ENCODE peak calls at places on chromosomes 1 and 21, in five cellular contexts. Y, W, L, O and M are unnamed samples. For H3K36me3, the result is how much of the 10 kb centered on the place peaks cover.

GRCh38 chr21:31744162-31744800 is 12.4 kb upstream of the SCAF4 start:
- DNase-seq in L (no peak), O (no peak), W (no peak), Y (no peak), M (no peak)

GRCh38 chr1:31674626-31675025 is 29.2 kb downstream of the COL16A1 start:
- DNase-seq in O (no peak), W (no peak), L (no peak), Y (no peak), M (no peak)

GRCh38 chr1:93701619-93702018 is 20.0 kb upstream of the BCAR3 start:
- DNase-seq in W (peak), L (no peak), Y (peak), O (peak), M (peak)

GRCh38 chr21:34936299-34936698 is 112.8 kb downstream of the RUNX1 start:
- DNase-seq in O (no peak), Y (no peak), L (no peak), W (no peak), M (no peak)

GRCh38 chr1:21594935-21595897 is 73.9 kb downstream of the RAP1GAP start:
- DNase-seq in Y (peak), O (peak), L (peak), W (peak), M (peak)

GRCh38 chr1:84632975-84633427 is 57.3 kb downstream of the SSX2IP start:
- DNase-seq in L (peak), W (peak), O (peak), Y (peak), M (peak)

GRCh38 chr1:103529746-103530145 is 4.2 kb downstream of the RNPC3 start:
- DNase-seq in Y (peak), O (peak), L (peak), W (no peak), M (peak)

GRCh38 chr21:46194374-46195334 is 10.4 kb upstream of the SPATC1L start:
- DNase-seq in L (no peak), Y (no peak), O (peak), W (no peak), M (no peak)

GRCh38 chr1:24707659-24708058 is 37.6 kb upstream of the CLIC4 start:
- DNase-seq in Y (peak), W (peak), O (no peak), L (no peak), M (peak)

GRCh38 chr1:201554167-201554600 is 15.3 kb downstream of the NAV1 start:
- DNase-seq in L (no peak), Y (no peak), W (no peak), O (no peak), M (no peak)

GRCh38 chr1:199113265-199113869 is 474.5 kb downstream of the PTPRC start:
- DNase-seq in Y (peak), L (no peak), O (peak), W (peak), M (peak)

GRCh38 chr1:157156058-157156541 is 17.9 kb upstream of the ETV3 start:
- DNase-seq in Y (peak), W (peak), L (peak), O (peak), M (peak)

GRCh38 chr21:42530167-42530518 is 16.5 kb downstream of the SLC37A1 start:
- DNase-seq in O (no peak), L (no peak), W (no peak), Y (no peak), M (no peak)

GRCh38 chr1:174791863-174792262 is 207.9 kb upstream of the CACYBP start:
- DNase-seq in W (no peak), O (no peak), L (peak), Y (no peak), M (no peak)

DNA sequence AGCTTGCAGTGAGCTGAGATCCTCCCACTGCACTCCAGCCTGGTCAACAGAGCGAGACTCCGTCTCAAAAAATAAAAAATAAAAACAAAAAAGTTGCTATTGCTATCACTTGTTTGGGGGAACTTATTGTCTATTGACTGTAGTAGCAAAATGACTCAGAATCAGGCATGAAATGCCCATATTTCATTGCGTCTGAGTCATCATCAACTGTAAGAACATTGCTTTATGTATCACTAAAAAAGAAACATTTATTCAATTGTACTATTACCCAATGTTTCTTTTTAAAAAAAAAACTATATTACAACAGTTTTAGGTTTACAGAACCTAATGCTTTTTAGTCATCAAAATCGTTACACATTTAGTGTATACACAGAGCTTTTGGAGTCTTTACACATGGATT is 91.0 kb upstream of the FMN2 start:
- DNase-seq in Y (peak), L (no peak), O (no peak), W (no peak), M (peak)
- H2AFZ ChIP-seq in Y (no peak), L (no peak), O (no peak), W (no peak), M (no peak)

DNA sequence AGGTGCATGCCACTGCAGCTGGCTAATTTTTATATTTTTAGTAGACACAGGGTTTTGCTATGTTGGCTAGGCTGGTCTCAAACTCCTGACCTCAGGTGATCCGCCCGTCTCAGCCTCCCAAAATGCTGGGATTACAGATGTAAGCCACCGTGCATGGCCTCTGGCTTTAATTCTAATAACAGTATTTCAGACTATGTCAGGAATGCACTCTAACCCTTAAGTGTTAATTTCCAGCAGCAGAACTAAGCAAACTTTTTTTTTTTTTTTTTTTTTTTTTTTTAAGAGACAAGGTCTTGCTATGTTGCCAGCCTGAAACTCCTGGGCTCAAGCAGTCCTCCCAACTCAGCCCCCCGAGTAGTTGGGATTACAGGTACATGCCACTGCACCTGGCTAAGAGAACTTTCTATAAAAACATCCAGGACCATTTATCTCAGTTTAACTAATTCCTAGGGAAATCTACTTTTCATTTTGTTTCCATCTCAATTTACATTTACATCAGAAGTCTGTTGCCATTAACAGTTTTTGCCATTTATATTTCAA is 6.5 kb downstream of the DCAF8 start:
- DNase-seq in W (no peak), Y (no peak), O (no peak), L (no peak), M (no peak)
- H3K36me3 ChIP-seq in W (under half), Y (under half), O (under half), L (under half), M (under half)

GRCh38 chr1:36206323-36206858 is 17.9 kb upstream of the THRAP3 start:
- DNase-seq in L (no peak), Y (no peak), O (no peak), W (no peak), M (no peak)

GRCh38 chr1:36207339-36207738 is 16.9 kb upstream of the THRAP3 start:
- DNase-seq in L (no peak), O (no peak), Y (peak), W (no peak), M (peak)

GRCh38 chr1:36204347-36204909 is 19.8 kb upstream of the THRAP3 start:
- DNase-seq in O (peak), Y (no peak), W (no peak), L (no peak), M (no peak)

GRCh38 chr1:36203027-36203553 is 21.2 kb upstream of the THRAP3 start:
- DNase-seq in W (no peak), L (no peak), Y (no peak), O (no peak), M (no peak)

DNA sequence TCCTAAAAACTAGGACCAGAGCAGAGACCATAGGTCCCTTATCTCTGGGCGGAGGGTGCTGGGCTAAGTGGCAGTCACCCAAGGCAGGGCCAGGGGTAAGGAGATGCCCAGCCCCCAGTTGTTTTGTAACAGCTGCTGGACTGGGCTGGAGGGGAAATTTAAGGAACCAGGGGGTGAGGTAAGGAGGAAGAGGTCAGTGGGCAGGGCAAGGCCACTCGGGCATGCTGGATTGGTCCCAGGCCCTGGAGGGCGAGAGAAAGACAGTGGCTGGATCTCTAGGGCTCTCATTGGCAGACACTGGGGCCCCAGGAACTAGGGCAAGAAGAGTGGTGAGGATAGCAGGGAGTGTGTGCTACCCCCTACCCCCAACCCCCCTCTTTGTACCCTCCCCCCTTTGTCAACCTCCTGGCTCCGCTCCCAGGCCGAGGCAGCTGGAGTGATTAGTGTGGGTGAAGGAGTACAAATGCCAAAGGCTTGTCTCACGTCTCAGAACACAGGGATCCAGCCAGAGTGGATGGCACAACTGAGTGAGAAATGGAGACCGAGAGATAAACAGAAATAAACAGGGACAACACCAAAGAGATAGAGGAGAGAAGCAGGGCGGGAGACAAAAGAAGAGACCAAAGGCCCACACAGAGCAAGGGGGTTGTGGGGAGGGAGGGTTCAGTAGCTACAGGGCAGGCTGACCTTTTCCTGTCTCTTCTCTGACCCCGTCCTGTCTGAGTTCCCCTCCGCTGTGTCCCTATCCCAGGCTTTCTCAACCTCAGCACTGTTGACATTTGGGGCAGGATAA is 20.5 kb upstream of the THRAP3 start:
- DNase-seq in L (no peak), Y (peak), W (no peak), O (peak), M (no peak)
- H2AFZ ChIP-seq in L (no peak), Y (peak), W (no peak), O (no peak), M (no peak)

DNA sequence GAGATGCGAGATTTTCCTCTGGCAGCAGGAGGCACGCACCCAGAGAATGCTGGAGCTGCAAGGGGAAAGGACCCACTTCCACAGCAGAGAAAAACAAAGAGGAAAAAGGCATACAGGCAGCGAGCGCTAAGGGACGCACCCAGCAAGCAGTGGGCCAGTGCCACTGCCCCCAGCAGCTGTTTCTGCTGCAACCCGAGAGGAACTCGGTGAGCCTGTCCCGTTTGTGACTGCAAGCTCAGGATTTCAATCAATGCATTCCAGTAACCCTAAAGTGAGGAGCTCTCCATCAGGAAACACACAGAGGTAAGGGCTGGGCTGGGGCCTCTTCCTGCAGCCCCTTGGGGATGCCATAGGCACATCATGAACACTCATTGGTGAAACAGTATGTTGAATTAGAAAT is 58.7 kb downstream of the ACP6 start:
- DNase-seq in L (no peak), Y (no peak), W (no peak), O (no peak), M (no peak)
- H3K36me3 ChIP-seq in L (under half), Y (under half), W (under half), O (under half), M (half or more)

GRCh38 chr1:119673171-119673940 is 25.3 kb upstream of the ZNF697 start:
- DNase-seq in L (no peak), W (no peak), Y (peak), O (no peak), M (peak)
- H2AFZ ChIP-seq in L (no peak), W (peak), Y (no peak), O (no peak), M (peak)

DNA sequence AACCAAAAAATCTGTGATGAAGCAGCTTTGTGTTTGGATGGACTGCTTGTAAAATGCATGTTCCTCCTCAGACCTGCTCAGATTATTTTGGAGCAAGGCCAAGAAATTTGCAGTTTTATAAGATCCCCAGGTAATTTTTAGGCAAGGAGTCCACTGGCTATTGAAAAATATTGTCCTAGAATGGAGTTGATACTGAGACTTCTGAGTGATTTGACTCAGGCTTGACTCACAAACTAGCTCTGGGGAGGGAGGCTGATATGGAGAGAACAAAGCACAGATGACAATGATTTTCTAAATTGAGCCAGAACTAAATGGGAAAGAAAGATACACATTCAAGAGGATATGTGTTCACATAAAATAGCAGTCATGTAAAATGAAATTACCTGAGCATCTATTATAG is 36.7 kb downstream of the AGL start:
- DNase-seq in O (no peak), L (no peak), W (no peak), Y (peak), M (peak)
- H3K36me3 ChIP-seq in O (under half), L (under half), W (under half), Y (under half), M (under half)